ENCODE peak calls at places on chromosomes 16 and 17, in seven cellular contexts. G, T, I, H, Z, F and R are unnamed samples.

GRCh38 chr17:68195667-68196393 is 52.0 kb upstream of the AMZ2 start:
- DNase-seq in T (no peak), G (no peak), F (peak; percentile 7), Z (no peak), H (no peak), I (no peak), R (no peak)

GRCh38 chr17:30113213-30113612 is 3.4 kb upstream of the NSRP1 start:
- DNase-seq in H (no peak), F (peak; percentile 15), T (no peak), G (peak; percentile 11), I (no peak), Z (no peak), R (peak; percentile 24)

GRCh38 chr17:60390881-60391418 is 983 bp downstream of the USP32 start:
- DNase-seq in I (peak; percentile 47), G (peak; percentile 56), Z (no peak), T (no peak), F (peak; percentile 33), H (no peak), R (peak; percentile 35)

GRCh38 chr17:68296217-68297140 is 5.2 kb downstream of the ARSG start:
- DNase-seq in G (no peak), H (no peak), F (no peak), T (no peak), I (no peak), Z (no peak), R (peak; percentile 12)

GRCh38 chr16:55280622-55281021 is 43.4 kb upstream of the IRX6 start:
- DNase-seq in T (no peak), F (no peak), I (no peak), Z (no peak), G (no peak), H (peak; percentile 5), R (no peak)

GRCh38 chr17:40069751-40070643 is 7.2 kb downstream of the THRA start:
- DNase-seq in F (no peak), H (no peak), T (no peak), G (peak; percentile 66), Z (peak; percentile 66), I (peak; percentile 21), R (no peak)

GRCh38 chr17:58189436-58190146 is 2.9 kb upstream of the EPX start:
- DNase-seq in G (peak; percentile 86), T (no peak), I (peak; percentile 84), F (no peak), Z (no peak), H (peak; percentile 54), R (peak; percentile 23)

GRCh38 chr17:75476274-75476673 is 19.8 kb downstream of the TMEM94 start:
- DNase-seq in F (no peak), T (no peak), Z (peak; percentile 53), I (peak; percentile 29), H (no peak), G (no peak), R (no peak)

GRCh38 chr17:55354010-55354409 is 67.6 kb downstream of the MMD start:
- DNase-seq in I (no peak), T (no peak), G (no peak), Z (no peak), H (no peak), F (no peak), R (no peak)

GRCh38 chr16:80309178-80309577 is 231.6 kb upstream of the DYNLRB2 start:
- DNase-seq in G (no peak), I (no peak), T (no peak), H (no peak), Z (no peak), F (no peak), R (no peak)

GRCh38 chr17:48560452-48560817 is 15.5 kb upstream of the HOXB2 start:
- DNase-seq in T (no peak), Z (no peak), G (no peak), F (no peak), H (no peak), I (no peak), R (no peak)

GRCh38 chr16:88533945-88534641 is 36.1 kb upstream of the ZC3H18 start:
- DNase-seq in F (no peak), H (no peak), I (peak; percentile 25), Z (peak; percentile 82), T (peak; percentile 88), G (peak; percentile 51), R (no peak)

GRCh38 chr17:80751460-80752368 is 207.1 kb downstream of the RPTOR start:
- DNase-seq in H (peak; percentile 24), G (peak; percentile 65), T (no peak), Z (peak; percentile 47), F (no peak), I (peak; percentile 46), R (no peak)

GRCh38 chr17:29004081-29004692 is 1.6 kb downstream of the SEZ6 start:
- DNase-seq in H (no peak), Z (no peak), G (peak; percentile 31), T (no peak), I (peak; percentile 23), F (no peak), R (no peak)

GRCh38 chr16:2803545-2804195 is 5.4 kb downstream of the PRSS41 start:
- DNase-seq in I (no peak), F (no peak), G (no peak), Z (no peak), H (no peak), T (no peak), R (no peak)

GRCh38 chr16:89741342-89742014 is 20.1 kb downstream of the ZNF276 start:
- DNase-seq in G (no peak), Z (no peak), H (no peak), F (no peak), I (no peak), T (no peak), R (no peak)

GRCh38 chr17:38469875-38470274 is 41.6 kb downstream of the ARHGAP23 start:
- DNase-seq in F (no peak), T (no peak), Z (no peak), I (peak; percentile 79), G (peak; percentile 76), H (no peak), R (no peak)

GRCh38 chr17:82692268-82692667 is 6.2 kb downstream of the RAB40B start:
- DNase-seq in G (no peak), T (no peak), Z (no peak), H (no peak), F (no peak), I (no peak), R (no peak)